ENCODE peak calls at places on chromosomes 5 and 9, in seven cellular contexts. Z is heart right ventricle; R is mammary epithelial cell; D is upper lobe of right lung; X is colonic mucosa; L is CD8-positive, alpha-beta memory T cell; N is tibial artery. M is an unnamed sample.

GRCh38 chr5:149495673-149496072 is 55.6 kb downstream of the CSNK1A1 start:
- DNase-seq in X (no peak), N (no peak), R (no peak), Z (no peak), L (no peak), D (no peak), M (no peak)

GRCh38 chr5:142618125-142618524 is 67.8 kb downstream of the FGF1 start:
- DNase-seq in X (no peak), D (no peak), N (no peak), Z (peak; percentile 41), L (no peak), R (peak; percentile 77), M (no peak)

GRCh38 chr5:149271195-149271716 is 403 bp upstream of the AFAP1L1 start:
- DNase-seq in X (peak; percentile 27), L (no peak), D (no peak), Z (no peak), N (no peak), R (peak; percentile 29), M (no peak)

GRCh38 chr5:132475531-132475930 is 15.0 kb downstream of the IRF1 start:
- DNase-seq in R (no peak), N (peak; percentile 57), Z (no peak), L (peak; percentile 12), D (peak; percentile 33), X (no peak), M (no peak)

GRCh38 chr9:90903731-90904422 is 102.3 kb downstream of the SYK start:
- DNase-seq in L (no peak), N (no peak), R (no peak), Z (no peak), D (no peak), X (no peak), M (no peak)

GRCh38 chr5:175706499-175706898 is 48.6 kb downstream of the HRH2 start:
- DNase-seq in X (no peak), L (no peak), R (no peak), Z (no peak), N (peak; percentile 23), D (peak; percentile 18), M (no peak)

GRCh38 chr5:91357012-91357634 is 26.0 kb downstream of the ARRDC3 start:
- DNase-seq in L (no peak), N (no peak), D (no peak), Z (no peak), R (no peak), X (no peak), M (no peak)

GRCh38 chr9:136285501-136286358 is 18.2 kb downstream of the CCDC187 start:
- DNase-seq in R (no peak), D (no peak), L (no peak), X (no peak), N (no peak), Z (no peak), M (no peak)

GRCh38 chr9:96156578-96156977 is 145.4 kb downstream of the HSD17B3 start:
- DNase-seq in D (no peak), R (no peak), L (no peak), Z (no peak), N (no peak), X (no peak), M (no peak)

GRCh38 chr5:6525910-6526309 is 77.3 kb downstream of the UBE2QL1 start:
- DNase-seq in N (no peak), L (no peak), X (no peak), Z (peak; percentile 46), D (no peak), R (no peak), M (no peak)

GRCh38 chr5:126972062-126972895 is 58.1 kb downstream of the MARCHF3 start:
- DNase-seq in N (no peak), L (peak; percentile 32), X (peak; percentile 51), D (no peak), R (peak; percentile 3), Z (no peak), M (no peak)

GRCh38 chr5:73638344-73639095 is 12.5 kb downstream of the ARHGEF28 start:
- DNase-seq in L (no peak), D (no peak), X (no peak), N (no peak), Z (no peak), R (peak; percentile 71), M (no peak)

GRCh38 chr5:179829732-179830435 is 9.2 kb downstream of the SQSTM1 start:
- DNase-seq in N (no peak), X (no peak), D (no peak), L (no peak), R (no peak), Z (no peak), M (no peak)

GRCh38 chr5:131644822-131645221 is 9.8 kb upstream of the RAPGEF6 start:
- DNase-seq in Z (no peak), X (no peak), L (no peak), R (no peak), N (no peak), D (no peak), M (no peak)

GRCh38 chr5:96772542-96772941 is 35.2 kb downstream of the ERAP1 start:
- DNase-seq in N (no peak), Z (no peak), R (no peak), D (no peak), L (no peak), X (no peak), M (no peak)

GRCh38 chr9:106324596-106325280 is 538.2 kb upstream of the ZNF462 start:
- DNase-seq in N (no peak), L (no peak), Z (no peak), R (no peak), X (no peak), D (no peak), M (no peak)

GRCh38 chr5:63050916-63051315 is 472.3 kb downstream of the LRRC70 start:
- DNase-seq in D (no peak), R (no peak), N (no peak), X (no peak), Z (no peak), L (no peak), M (no peak)

GRCh38 chr5:96207420-96207819 is 225.6 kb downstream of the PCSK1 start:
- DNase-seq in L (no peak), R (no peak), Z (no peak), D (no peak), X (no peak), N (no peak), M (no peak)

GRCh38 chr5:152106571-152106970 is 181.9 kb upstream of the GLRA1 start:
- DNase-seq in D (no peak), L (no peak), X (no peak), Z (no peak), R (no peak), N (no peak), M (no peak)

GRCh38 chr5:132227485-132228240 is at the start of gene P4HA2:
- DNase-seq in D (peak; percentile 94), N (peak; percentile 92), Z (peak; percentile 80), R (peak; percentile 77), X (peak; percentile 91), L (no peak), M (peak; percentile 54)

GRCh38 chr9:78370991-78371390 is 74.1 kb downstream of the PSAT1 start:
- DNase-seq in N (no peak), Z (no peak), X (no peak), D (no peak), L (no peak), R (no peak), M (no peak)

GRCh38 chr5:59684388-59685003 is 209.0 kb downstream of the PDE4D start:
- DNase-seq in Z (no peak), D (no peak), R (peak; percentile 9), X (no peak), N (no peak), L (no peak), M (no peak)

GRCh38 chr5:175025046-175025445 is 300.7 kb downstream of the MSX2 start:
- DNase-seq in X (no peak), Z (no peak), R (no peak), D (no peak), N (no peak), L (no peak), M (no peak)

GRCh38 chr5:73722224-73722623 is 96.2 kb downstream of the ARHGEF28 start:
- DNase-seq in D (no peak), Z (no peak), R (no peak), N (no peak), L (no peak), X (no peak), M (no peak)

GRCh38 chr5:130692766-130693165 is 472.3 kb downstream of the HINT1 start:
- DNase-seq in X (no peak), L (no peak), N (no peak), Z (no peak), D (no peak), R (no peak), M (no peak)

GRCh38 chr5:139733289-139733688 is 62.3 kb upstream of the PSD2 start:
- DNase-seq in L (no peak), N (no peak), D (no peak), R (no peak), Z (no peak), X (no peak), M (no peak)
- H3K27ac ChIP-seq in L (no peak overlapping the region), N (no peak overlapping the region), D (no peak overlapping the region), R (no peak overlapping the region), Z (no peak overlapping the region), X (no peak overlapping the region), M (peak overlapping the region; percentile 100)

GRCh38 chr9:36039696-36040095 is 3.0 kb downstream of the RECK start:
- DNase-seq in N (no peak), L (no peak), X (no peak), Z (no peak), R (peak; percentile 32), D (no peak), M (no peak)
- H3K27ac ChIP-seq in N (no peak overlapping the region), L (no peak overlapping the region), X (no peak overlapping the region), Z (no peak overlapping the region), R (peak overlapping the region; percentile 57), D (no peak overlapping the region), M (no peak overlapping the region)

GRCh38 chr5:33324667-33325307 is 116.0 kb upstream of the TARS1 start:
- DNase-seq in X (no peak), D (no peak), R (no peak), L (no peak), Z (no peak), N (no peak), M (no peak)

GRCh38 chr5:33319151-33319550 is 121.6 kb upstream of the TARS1 start:
- DNase-seq in Z (no peak), D (no peak), X (no peak), R (no peak), N (no peak), L (no peak), M (no peak)

GRCh38 chr5:33319841-33320240 is 120.9 kb upstream of the TARS1 start:
- DNase-seq in N (no peak), L (no peak), X (no peak), Z (no peak), D (no peak), R (no peak), M (no peak)

GRCh38 chr5:33321026-33321425 is 119.7 kb upstream of the TARS1 start:
- DNase-seq in N (peak; percentile 67), D (no peak), X (no peak), R (peak; percentile 85), L (no peak), Z (no peak), M (no peak)

DNA sequence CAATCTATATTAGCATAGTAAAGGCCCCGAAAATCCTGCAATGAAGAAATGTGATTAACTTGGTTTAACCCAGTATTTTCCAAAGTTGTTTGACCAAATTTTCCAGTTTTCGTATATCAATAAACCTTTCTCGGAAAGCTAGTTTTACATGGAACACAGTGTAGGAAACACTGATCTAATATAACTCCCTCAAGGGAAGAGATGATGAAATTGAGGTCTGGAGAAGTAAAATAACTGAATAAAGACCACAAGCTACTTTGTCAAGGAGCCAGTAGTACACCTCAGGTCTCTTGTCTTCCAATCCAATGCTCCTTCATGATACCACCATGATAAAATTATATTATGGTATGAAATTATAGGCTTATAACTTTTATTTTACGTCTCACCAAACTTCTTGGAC is 118.1 kb upstream of the TARS1 start:
- DNase-seq in L (no peak), Z (no peak), N (no peak), R (no peak), D (no peak), X (no peak), M (no peak)
- H3K27ac ChIP-seq in L (no peak overlapping the region), Z (no peak overlapping the region), N (no peak overlapping the region), R (no peak overlapping the region), D (no peak overlapping the region), X (no peak overlapping the region), M (no peak overlapping the region)

GRCh38 chr9:127977877-127978647 is 2.7 kb downstream of the EEIG1 start:
- DNase-seq in N (peak; percentile 87), X (peak; percentile 74), L (no peak), R (peak; percentile 32), D (peak; percentile 85), Z (peak; percentile 62), M (no peak)
- H3K27ac ChIP-seq in N (peak overlapping the region; percentile 82), X (peak overlapping the region; percentile 96), L (peak overlapping the region; percentile 64), R (no peak overlapping the region), D (peak overlapping the region; percentile 81), Z (peak overlapping the region; percentile 35), M (peak overlapping the region; percentile 94)